ENCODE peak calls at places on chromosomes 1 and 21, in eight cellular contexts. D is fibroblast of villous mesenchyme, C is GM23338, M is BJ, K is HL-60, J is SJSA1, I is pancreas, U is neuronal stem cell. S is an unnamed sample.
A peak's percentile ranks its signal among the peaks of the same experiment; 100 is the strongest.

GRCh38 chr1:228079013-228079412 is 3.5 kb upstream of the ARF1 start:
- DNase-seq in D (no peak), C (no peak), M (no peak), K (no peak), J (no peak), I (no peak), U (no peak), S (peak; percentile 35)

GRCh38 chr1:76625887-76626286 is 241.4 kb upstream of the ST6GALNAC5 start:
- DNase-seq in D (no peak), C (no peak), M (no peak), K (no peak), J (no peak), I (no peak), U (no peak), S (no peak)

GRCh38 chr1:217524787-217525520 is 105.9 kb downstream of the GPATCH2 start:
- DNase-seq in D (peak; percentile 61), C (no peak), M (no peak), K (no peak), J (peak; percentile 30), I (no peak), U (no peak), S (no peak)

GRCh38 chr21:42513151-42513984 is at the start of gene SLC37A1:
- DNase-seq in D (no peak), C (peak; percentile 73), M (no peak), K (peak; percentile 10), J (no peak), I (peak; percentile 50), U (no peak), S (peak; percentile 62)

GRCh38 chr1:205569411-205570172 is 62.2 kb downstream of the ELK4 start:
- DNase-seq in D (no peak), C (peak; percentile 9), M (no peak), K (no peak), J (no peak), I (no peak), U (no peak), S (no peak)

GRCh38 chr1:178490967-178491366 is 5.8 kb downstream of the CLEC20A start:
- DNase-seq in D (no peak), C (no peak), M (no peak), K (no peak), J (no peak), I (no peak), U (no peak), S (no peak)

GRCh38 chr21:15023782-15024181 is 41.0 kb downstream of the NRIP1 start:
- DNase-seq in D (peak; percentile 73), C (no peak), M (no peak), K (no peak), J (peak; percentile 54), I (no peak), U (no peak), S (no peak)

GRCh38 chr1:17507916-17508315 is 31.6 kb upstream of the ARHGEF10L start:
- DNase-seq in D (no peak), C (peak; percentile 66), M (no peak), K (no peak), J (no peak), I (no peak), U (no peak), S (no peak)

GRCh38 chr1:109484519-109484975 is 842 bp downstream of the ATXN7L2 start:
- DNase-seq in D (no peak), C (peak; percentile 74), M (no peak), K (no peak), J (peak; percentile 14), I (no peak), U (no peak), S (no peak)

GRCh38 chr1:97334454-97334853 is 586.4 kb downstream of the DPYD start:
- DNase-seq in D (peak; percentile 25), C (no peak), M (peak; percentile 54), K (no peak), J (peak; percentile 46), I (no peak), U (no peak), S (no peak)

GRCh38 chr1:208134491-208134890 is 109.7 kb downstream of the PLXNA2 start:
- DNase-seq in D (no peak), C (peak; percentile 35), M (no peak), K (no peak), J (no peak), I (no peak), U (no peak), S (no peak)

GRCh38 chr1:85605519-85606413 is 25.2 kb downstream of the CCN1 start:
- DNase-seq in D (no peak), C (no peak), M (no peak), K (no peak), J (peak; percentile 38), I (peak; percentile 53), U (no peak), S (no peak)

GRCh38 chr1:212260557-212261342 is 24.5 kb upstream of the PPP2R5A start:
- DNase-seq in D (peak; percentile 33), C (no peak), M (no peak), K (no peak), J (no peak), I (no peak), U (no peak), S (no peak)

GRCh38 chr1:2979191-2980072 is 41.8 kb upstream of the ACTRT2 start:
- DNase-seq in D (no peak), C (no peak), M (no peak), K (no peak), J (peak; percentile 4), I (no peak), U (no peak), S (peak; percentile 43)

GRCh38 chr1:181033799-181034391 is at the start of gene MR1:
- DNase-seq in D (peak; percentile 94), C (peak; percentile 61), M (peak; percentile 83), K (no peak), J (peak; percentile 92), I (no peak), U (no peak), S (no peak)

GRCh38 chr1:150619576-150620509 is 9.6 kb downstream of the ENSA start:
- DNase-seq in D (peak; percentile 91), C (no peak), M (no peak), K (no peak), J (peak; percentile 71), I (no peak), U (no peak), S (no peak)

GRCh38 chr1:11880181-11880575 is 21.4 kb upstream of the NPPB start:
- DNase-seq in D (no peak), C (no peak), M (no peak), K (no peak), J (no peak), I (no peak), U (no peak), S (no peak)

GRCh38 chr1:15761729-15762128 is 3.1 kb downstream of the FBLIM1 start:
- DNase-seq in D (no peak), C (no peak), M (no peak), K (no peak), J (no peak), I (no peak), U (no peak), S (no peak)

GRCh38 chr1:156583821-156584622 is 4.5 kb downstream of the TTC24 start:
- DNase-seq in D (peak; percentile 85), C (peak; percentile 97), M (no peak), K (peak; percentile 86), J (peak; percentile 58), I (peak; percentile 64), U (peak; percentile 78), S (no peak)

GRCh38 chr1:159140474-159140873 is 30.9 kb upstream of the CADM3 start:
- DNase-seq in D (no peak), C (no peak), M (no peak), K (no peak), J (no peak), I (no peak), U (no peak), S (no peak)

GRCh38 chr1:8674912-8675311 is 142.5 kb downstream of the RERE start:
- DNase-seq in D (no peak), C (no peak), M (no peak), K (no peak), J (no peak), I (no peak), U (no peak), S (no peak)

GRCh38 chr1:19648689-19649088 is 4.6 kb downstream of the NBL1 start:
- DNase-seq in D (peak; percentile 30), C (peak; percentile 96), M (no peak), K (no peak), J (no peak), I (no peak), U (no peak), S (no peak)
- H3K4me3 ChIP-seq in D (no peak overlapping the region), C (no peak overlapping the region), M (no peak overlapping the region), K (no peak overlapping the region), J (no peak overlapping the region), I (no peak overlapping the region), U (no peak overlapping the region), S (peak overlapping the region; percentile 33)

DNA sequence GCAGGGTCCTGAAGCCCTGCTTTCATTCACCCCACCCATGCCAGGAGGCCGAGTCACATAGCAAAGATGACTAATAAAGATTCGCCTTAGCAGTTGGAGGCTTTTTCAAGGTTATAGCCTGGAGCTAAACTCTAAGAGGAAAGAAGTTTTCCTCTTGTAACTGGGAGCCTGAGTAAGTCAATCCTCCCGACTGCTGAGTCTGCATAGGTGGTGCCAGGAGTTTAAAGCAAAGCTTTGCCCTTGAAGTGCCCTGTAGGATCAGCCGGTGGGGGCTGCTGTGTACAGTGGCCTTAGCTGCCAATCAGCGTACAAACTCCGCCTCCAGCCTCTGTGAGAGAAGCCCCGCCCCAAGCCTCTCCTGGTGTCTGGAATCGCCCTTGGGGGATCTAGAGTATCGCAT is 147.5 kb upstream of the SPATA6 start:
- DNase-seq in D (no peak), C (peak; percentile 89), M (peak; percentile 5), K (no peak), J (no peak), I (no peak), U (no peak), S (no peak)
- H3K4me3 ChIP-seq in D (no peak overlapping the region), C (no peak overlapping the region), M (no peak overlapping the region), K (no peak overlapping the region), J (no peak overlapping the region), I (no peak overlapping the region), U (no peak overlapping the region), S (no peak overlapping the region)

DNA sequence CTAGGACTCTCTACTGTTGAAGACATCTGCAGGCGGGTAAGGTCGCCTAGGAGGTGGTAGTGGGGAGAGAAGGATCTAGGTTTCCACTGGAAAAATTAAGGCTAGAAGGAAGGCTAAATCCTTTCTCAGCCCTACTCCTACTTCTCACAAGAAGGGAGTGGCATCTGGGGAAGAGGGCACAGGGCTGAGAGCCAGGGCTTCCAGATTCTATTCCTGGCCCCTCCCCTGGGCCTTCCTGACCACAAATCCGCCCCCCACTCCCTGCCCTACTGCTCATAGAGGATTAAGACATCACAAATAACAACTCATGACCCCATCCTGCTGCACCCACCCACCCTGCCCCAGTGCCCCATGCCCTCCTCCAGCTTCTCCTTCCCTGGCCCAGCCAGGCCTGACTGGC is 2.5 kb downstream of the PHLDA3 start:
- DNase-seq in D (peak; percentile 74), C (no peak), M (no peak), K (no peak), J (no peak), I (no peak), U (no peak), S (peak; percentile 83)
- H3K4me3 ChIP-seq in D (peak overlapping the region; percentile 98), C (peak overlapping the region; percentile 88), M (peak overlapping the region; percentile 67), K (no peak overlapping the region), J (no peak overlapping the region), I (no peak overlapping the region), U (peak overlapping the region; percentile 84), S (peak overlapping the region; percentile 87)

GRCh38 chr21:40563845-40564717 is 282.9 kb downstream of the DSCAM start:
- DNase-seq in D (no peak), C (no peak), M (no peak), K (no peak), J (no peak), I (no peak), U (no peak), S (no peak)

GRCh38 chr21:40567511-40567910 is 279.4 kb downstream of the DSCAM start:
- DNase-seq in D (no peak), C (no peak), M (no peak), K (no peak), J (no peak), I (no peak), U (no peak), S (no peak)

GRCh38 chr21:40568756-40569155 is 278.2 kb downstream of the DSCAM start:
- DNase-seq in D (no peak), C (no peak), M (no peak), K (no peak), J (no peak), I (no peak), U (no peak), S (no peak)
- H3K4me3 ChIP-seq in D (no peak overlapping the region), C (no peak overlapping the region), M (no peak overlapping the region), K (no peak overlapping the region), J (no peak overlapping the region), I (no peak overlapping the region), U (no peak overlapping the region), S (no peak overlapping the region)

S was measured in lower lobe of right lung.